ENCODE peak calls at places on chromosomes 13 and 19, in five cellular contexts. M is K562, B is A549, A is GM12878, X is HepG2. W is an unnamed sample.

GRCh38 chr13:86020350-86021002 is 221.3 kb upstream of the SLITRK6 start:
- DNase-seq in M (no peak), B (no peak), X (no peak), A (no peak), W (no peak)

GRCh38 chr13:27825153-27825552 is 32.9 kb downstream of the GSX1 start:
- DNase-seq in B (no peak), M (no peak), X (no peak), A (no peak), W (peak)

GRCh38 chr19:16377521-16377920 is 52.9 kb downstream of the KLF2 start:
- DNase-seq in X (no peak), A (no peak), M (no peak), B (no peak), W (no peak)

GRCh38 chr19:38830039-38830733 is 1.4 kb downstream of the ECH1 start:
- DNase-seq in B (no peak), M (no peak), A (no peak), X (no peak), W (no peak)

GRCh38 chr19:18648971-18649310 is 12.1 kb downstream of the KLHL26 start:
- DNase-seq in A (no peak), M (no peak), X (no peak), B (no peak), W (no peak)

GRCh38 chr19:46124638-46125115 is at the start of gene IGFL3:
- DNase-seq in B (no peak), A (no peak), M (no peak), X (no peak), W (no peak)

GRCh38 chr13:98436379-98436909 is 140.5 kb downstream of the STK24 start:
- DNase-seq in M (no peak), A (no peak), B (no peak), X (no peak), W (peak)

GRCh38 chr19:17305517-17306284 is at the start of gene MRPL34:
- DNase-seq in X (peak), B (peak), A (peak), M (peak), W (peak)

GRCh38 chr13:33349996-33350826 is 64.7 kb upstream of the STARD13 start:
- DNase-seq in X (no peak), M (no peak), A (no peak), B (peak), W (peak)

GRCh38 chr19:2374808-2375207 is 14.7 kb downstream of the TMPRSS9 start:
- DNase-seq in X (no peak), M (no peak), B (no peak), A (no peak), W (no peak)

GRCh38 chr19:3129112-3129511 is 6.7 kb upstream of the GNA15 start:
- DNase-seq in B (no peak), A (no peak), X (peak), M (no peak), W (peak)

GRCh38 chr13:30266751-30267150 is 40.6 kb downstream of the KATNAL1 start:
- DNase-seq in X (no peak), M (no peak), A (no peak), B (no peak), W (no peak)
- H3K4me3 ChIP-seq in X (no peak), M (no peak), A (no peak), B (no peak), W (no peak)

DNA sequence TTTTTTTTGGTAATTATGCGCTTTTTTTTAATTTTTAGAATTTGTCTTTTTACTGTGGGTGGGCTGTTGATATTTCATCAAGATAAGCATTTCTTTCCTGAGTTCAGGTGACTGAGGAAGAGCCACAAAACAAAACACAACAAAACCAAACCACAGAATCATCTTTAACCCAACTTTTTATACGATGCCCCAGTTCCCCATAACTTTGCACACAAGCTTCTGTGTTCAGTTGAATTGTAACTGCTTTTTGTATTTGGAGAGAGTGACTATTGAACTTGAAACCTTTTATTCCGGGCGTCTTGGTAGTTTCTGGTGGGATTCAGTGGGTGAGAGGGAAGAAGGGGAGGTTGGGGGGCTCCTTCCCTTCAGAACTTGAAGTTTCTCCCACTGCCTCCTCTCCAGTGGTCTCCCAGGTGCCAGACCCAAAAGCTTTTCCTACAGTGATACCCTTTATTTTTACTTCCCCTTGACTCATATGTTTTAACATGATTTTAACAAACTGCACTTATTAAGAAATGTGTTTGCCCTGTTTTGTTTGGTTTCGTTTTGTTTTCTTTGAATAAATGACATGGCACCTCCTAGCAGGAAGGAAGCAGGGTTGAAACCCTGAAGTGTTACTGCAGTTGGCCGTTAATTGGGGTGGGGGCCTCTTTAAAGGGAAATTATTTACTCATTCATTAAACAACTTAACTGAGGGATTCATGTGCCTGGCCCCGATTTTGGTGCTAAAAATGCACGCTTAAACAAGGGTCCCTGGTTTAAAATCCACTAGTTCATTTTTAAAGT is 2.7 kb upstream of the CCDC97 start:
- DNase-seq in X (no peak), B (no peak), M (no peak), A (no peak), W (no peak)
- TF ChIP-seq JUNB in X (no peak), B (no peak), M (no peak), A (no peak), W (no peak)

DNA sequence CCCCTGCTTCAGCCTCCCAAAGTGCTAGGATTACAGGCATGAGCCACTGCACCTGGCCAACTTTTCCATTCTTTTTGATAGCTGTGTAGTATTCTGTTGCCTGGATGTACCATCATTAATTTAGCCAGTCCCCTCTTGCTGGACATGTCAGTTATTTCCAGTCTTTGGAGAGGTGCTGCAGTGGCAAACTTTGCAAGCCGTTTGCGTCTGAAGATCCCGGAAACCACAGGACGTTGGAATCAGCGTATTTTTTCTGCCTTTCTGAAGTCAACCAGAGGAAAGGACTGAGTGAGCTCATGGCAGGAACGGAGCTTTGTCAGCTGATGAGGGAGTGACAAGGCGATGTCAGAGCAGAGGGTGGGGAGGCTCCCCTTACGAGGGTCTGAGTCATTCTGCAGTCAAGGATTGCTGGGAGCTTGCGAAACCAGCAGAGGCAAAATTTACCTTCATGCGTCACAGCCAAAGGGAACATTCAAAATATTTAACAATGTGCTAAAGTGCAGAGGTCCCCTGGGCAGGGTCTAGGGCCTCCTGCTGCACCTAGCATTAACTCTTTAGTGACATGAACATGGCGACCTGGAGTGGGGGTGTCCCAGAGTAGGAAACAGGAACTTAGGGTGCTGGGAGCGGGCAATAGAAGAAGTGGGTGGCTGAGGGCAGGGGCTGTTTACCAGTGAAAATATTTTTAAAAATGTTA is 5.6 kb downstream of the C5AR1 start:
- DNase-seq in B (peak), M (peak), A (no peak), X (peak), W (peak)
- H3K4me3 ChIP-seq in B (no peak), M (no peak), A (no peak), X (no peak), W (no peak)

GRCh38 chr19:7975037-7975436 is 30.4 kb downstream of the ELAVL1 start:
- DNase-seq in B (no peak), M (no peak), A (no peak), X (no peak), W (no peak)
- TF ChIP-seq JUNB in B (no peak), M (no peak), A (no peak), X (no peak), W (no peak)

GRCh38 chr19:14475251-14476073 is at the start of gene PTGER1:
- DNase-seq in X (no peak), M (peak), B (no peak), A (no peak), W (peak)
- H3K4me3 ChIP-seq in X (no peak), M (peak), B (no peak), A (no peak), W (peak)

DNA sequence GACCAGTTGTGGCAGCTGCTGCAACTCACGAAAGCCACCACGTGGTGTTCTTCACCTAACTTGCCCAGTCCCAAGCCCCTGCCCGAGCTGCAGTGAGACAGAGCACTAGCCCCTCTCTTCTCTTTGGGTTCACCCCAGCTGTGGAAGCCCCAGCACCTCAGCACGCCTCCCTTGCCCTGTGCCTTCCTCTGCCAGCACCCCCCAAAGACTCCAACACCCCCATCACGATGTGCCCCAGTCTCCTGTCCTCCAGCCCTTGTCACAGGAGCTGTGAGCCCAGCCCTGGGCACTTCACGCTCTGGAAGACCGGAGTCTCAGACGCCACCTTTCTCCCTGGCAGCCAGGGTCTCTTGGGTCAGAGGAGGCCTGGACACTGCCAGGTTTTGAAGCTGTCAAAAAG is 2.2 kb upstream of the ZNF135 start:
- DNase-seq in X (no peak), A (no peak), B (no peak), M (no peak), W (no peak)
- TF ChIP-seq JUNB in X (no peak), A (no peak), B (no peak), M (no peak), W (no peak)

GRCh38 chr19:13627531-13627930 is 121.3 kb upstream of the CACNA1A start:
- DNase-seq in M (no peak), X (no peak), B (no peak), A (no peak), W (no peak)

GRCh38 chr19:13619203-13619632 is 112.9 kb upstream of the CACNA1A start:
- DNase-seq in B (no peak), X (no peak), M (no peak), A (no peak), W (no peak)

GRCh38 chr19:13622727-13623126 is 116.4 kb upstream of the CACNA1A start:
- DNase-seq in B (no peak), M (no peak), A (no peak), X (no peak), W (peak)

GRCh38 chr19:13621413-13621812 is 115.1 kb upstream of the CACNA1A start:
- DNase-seq in B (no peak), M (peak), A (no peak), X (no peak), W (peak)

GRCh38 chr19:13623686-13624405 is 117.6 kb upstream of the CACNA1A start:
- DNase-seq in B (no peak), A (no peak), X (no peak), M (no peak), W (peak)
- H3K4me3 ChIP-seq in B (no peak), A (no peak), X (no peak), M (no peak), W (no peak)

DNA sequence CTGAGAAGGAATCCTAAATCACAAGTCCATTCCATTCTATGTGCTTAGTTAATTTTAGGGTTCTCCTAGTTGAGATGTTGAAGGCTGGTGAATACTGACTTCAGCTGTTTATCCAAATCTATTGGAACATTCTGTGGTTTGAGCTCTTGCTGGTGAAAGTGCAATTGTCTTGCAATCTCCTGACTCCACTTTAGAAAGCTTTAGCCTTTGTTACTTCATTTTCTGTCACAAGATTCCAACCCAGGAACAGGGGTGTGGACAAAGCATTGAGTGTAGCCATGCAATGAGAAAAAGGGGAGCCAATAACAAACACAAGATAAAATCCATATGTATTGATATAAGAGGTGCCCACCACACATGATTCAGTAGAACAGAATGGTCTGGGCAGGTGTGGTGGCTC is 15.0 kb downstream of the CEACAM21 start:
- DNase-seq in X (no peak), A (no peak), M (no peak), B (no peak), W (no peak)
- TF ChIP-seq JUNB in X (no peak), A (no peak), M (no peak), B (no peak), W (no peak)

DNA sequence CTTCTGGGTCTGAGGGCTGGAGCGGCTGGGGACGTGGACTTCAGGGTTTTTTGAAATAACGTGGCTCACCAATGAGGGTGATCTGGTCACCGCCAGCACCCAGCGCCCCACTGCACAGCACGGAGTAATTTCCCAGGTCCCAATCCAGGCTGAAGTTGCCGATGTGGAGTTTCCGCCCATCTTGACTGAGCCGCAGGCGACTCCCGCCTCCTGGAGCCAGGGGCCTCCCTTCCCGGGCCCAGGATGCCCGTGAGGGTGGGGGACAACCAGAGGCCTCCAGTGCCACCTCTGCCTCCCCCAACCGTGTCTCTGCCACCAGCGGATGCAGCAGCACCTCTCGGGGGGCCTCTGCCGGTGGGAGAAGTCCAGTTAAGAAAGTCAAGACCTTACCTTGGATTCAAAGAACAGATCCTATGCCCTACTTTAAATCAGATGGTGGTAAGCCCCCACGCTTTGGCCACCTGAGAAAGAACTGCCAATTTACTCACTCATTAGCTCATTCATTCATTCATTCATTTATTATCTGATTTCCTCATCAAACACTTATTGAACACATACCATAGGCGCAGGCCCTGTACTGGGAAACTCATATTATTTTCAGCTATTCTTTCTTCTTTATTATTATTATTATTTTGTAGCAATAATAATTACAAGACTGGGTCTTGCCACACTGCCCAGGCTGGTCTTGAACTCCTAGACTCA is 3.9 kb downstream of the VSIG10L start:
- DNase-seq in A (no peak), B (no peak), M (no peak), X (no peak), W (no peak)
- H3K4me3 ChIP-seq in A (no peak), B (peak), M (no peak), X (no peak), W (peak)

W was measured in GM23338.